ENCODE peak calls at places on chromosomes 16 and 17, in ten cellular contexts. One of them, this sample, is unnamed.

GRCh38 chr16:23505942-23506605 is 4.2 kb downstream of the GGA2 start:
- DNase-seq in CD8-positive, alpha-beta memory T cell: no peak
- DNase-seq in PC-9: no peak
- DNase-seq in lower lobe of right lung: no peak
- DNase-seq in fibroblast of lung: no peak
- DNase-seq in psoas muscle: no peak
- DNase-seq in MM.1S: no peak
- DNase-seq in PC-3: no peak
- DNase-seq in foreskin keratinocyte: no peak
- DNase-seq in IMR-90: no peak
- DNase-seq in this sample: peak; percentile 53

GRCh38 chr17:37507108-37507507 is 17.4 kb downstream of the DUSP14 start:
- DNase-seq in CD8-positive, alpha-beta memory T cell: no peak
- DNase-seq in PC-9: no peak
- DNase-seq in lower lobe of right lung: no peak
- DNase-seq in fibroblast of lung: no peak
- DNase-seq in psoas muscle: no peak
- DNase-seq in MM.1S: no peak
- DNase-seq in PC-3: no peak
- DNase-seq in foreskin keratinocyte: no peak
- DNase-seq in IMR-90: no peak
- DNase-seq in this sample: no peak

GRCh38 chr16:87172632-87173031 is 144.6 kb downstream of the C16orf95 start:
- DNase-seq in CD8-positive, alpha-beta memory T cell: no peak
- DNase-seq in PC-9: no peak
- DNase-seq in lower lobe of right lung: no peak
- DNase-seq in fibroblast of lung: no peak
- DNase-seq in psoas muscle: no peak
- DNase-seq in MM.1S: no peak
- DNase-seq in PC-3: no peak
- DNase-seq in foreskin keratinocyte: no peak
- DNase-seq in IMR-90: no peak
- DNase-seq in this sample: no peak

GRCh38 chr16:75265911-75266701 is 14.7 kb upstream of the BCAR1 start:
- DNase-seq in CD8-positive, alpha-beta memory T cell: no peak
- DNase-seq in PC-9: peak; percentile 91
- DNase-seq in lower lobe of right lung: peak; percentile 83
- DNase-seq in fibroblast of lung: no peak
- DNase-seq in psoas muscle: peak; percentile 90
- DNase-seq in MM.1S: no peak
- DNase-seq in PC-3: peak; percentile 71
- DNase-seq in foreskin keratinocyte: no peak
- DNase-seq in IMR-90: peak; percentile 47
- DNase-seq in this sample: peak; percentile 53

GRCh38 chr16:22117666-22118065 is 25.3 kb downstream of the VWA3A start:
- DNase-seq in CD8-positive, alpha-beta memory T cell: no peak
- DNase-seq in PC-9: no peak
- DNase-seq in lower lobe of right lung: no peak
- DNase-seq in fibroblast of lung: peak; percentile 5
- DNase-seq in psoas muscle: no peak
- DNase-seq in MM.1S: no peak
- DNase-seq in PC-3: peak; percentile 13
- DNase-seq in foreskin keratinocyte: peak; percentile 97
- DNase-seq in IMR-90: no peak
- DNase-seq in this sample: no peak

GRCh38 chr17:41645371-41646063 is 21.1 kb upstream of the KRT17 start:
- DNase-seq in CD8-positive, alpha-beta memory T cell: no peak
- DNase-seq in PC-9: peak; percentile 53
- DNase-seq in lower lobe of right lung: no peak
- DNase-seq in fibroblast of lung: peak; percentile 69
- DNase-seq in psoas muscle: no peak
- DNase-seq in MM.1S: no peak
- DNase-seq in PC-3: no peak
- DNase-seq in foreskin keratinocyte: no peak
- DNase-seq in IMR-90: peak; percentile 78
- DNase-seq in this sample: no peak

GRCh38 chr16:85061566-85061965 is 34.0 kb downstream of the KIAA0513 start:
- DNase-seq in CD8-positive, alpha-beta memory T cell: no peak
- DNase-seq in PC-9: no peak
- DNase-seq in lower lobe of right lung: peak; percentile 85
- DNase-seq in fibroblast of lung: no peak
- DNase-seq in psoas muscle: no peak
- DNase-seq in MM.1S: no peak
- DNase-seq in PC-3: no peak
- DNase-seq in foreskin keratinocyte: no peak
- DNase-seq in IMR-90: no peak
- DNase-seq in this sample: no peak

GRCh38 chr16:85978976-85979375 is 80.0 kb downstream of the IRF8 start:
- DNase-seq in CD8-positive, alpha-beta memory T cell: no peak
- DNase-seq in PC-9: no peak
- DNase-seq in lower lobe of right lung: no peak
- DNase-seq in fibroblast of lung: no peak
- DNase-seq in psoas muscle: no peak
- DNase-seq in MM.1S: no peak
- DNase-seq in PC-3: no peak
- DNase-seq in foreskin keratinocyte: no peak
- DNase-seq in IMR-90: no peak
- DNase-seq in this sample: no peak

GRCh38 chr17:26818736-26819135 is 475.2 kb upstream of the WSB1 start:
- DNase-seq in CD8-positive, alpha-beta memory T cell: no peak
- DNase-seq in PC-9: no peak
- DNase-seq in lower lobe of right lung: no peak
- DNase-seq in fibroblast of lung: peak; percentile 9
- DNase-seq in psoas muscle: no peak
- DNase-seq in MM.1S: no peak
- DNase-seq in PC-3: no peak
- DNase-seq in foreskin keratinocyte: peak; percentile 17
- DNase-seq in IMR-90: peak; percentile 47
- DNase-seq in this sample: no peak

GRCh38 chr17:82367724-82368524 is 3.6 kb upstream of the UTS2R start:
- DNase-seq in CD8-positive, alpha-beta memory T cell: no peak
- DNase-seq in PC-9: no peak
- DNase-seq in lower lobe of right lung: no peak
- DNase-seq in fibroblast of lung: no peak
- DNase-seq in psoas muscle: no peak
- DNase-seq in MM.1S: no peak
- DNase-seq in PC-3: peak; percentile 29
- DNase-seq in foreskin keratinocyte: no peak
- DNase-seq in IMR-90: peak; percentile 11
- DNase-seq in this sample: peak; percentile 96

GRCh38 chr17:67575325-67575724 is 142.4 kb upstream of the NOL11 start:
- DNase-seq in CD8-positive, alpha-beta memory T cell: no peak
- DNase-seq in PC-9: no peak
- DNase-seq in lower lobe of right lung: no peak
- DNase-seq in fibroblast of lung: no peak
- DNase-seq in psoas muscle: no peak
- DNase-seq in MM.1S: no peak
- DNase-seq in PC-3: no peak
- DNase-seq in foreskin keratinocyte: no peak
- DNase-seq in IMR-90: no peak
- DNase-seq in this sample: no peak

GRCh38 chr17:32285770-32286517 is 20.3 kb downstream of the RHBDL3 start:
- DNase-seq in CD8-positive, alpha-beta memory T cell: no peak
- DNase-seq in PC-9: no peak
- DNase-seq in lower lobe of right lung: no peak
- DNase-seq in fibroblast of lung: no peak
- DNase-seq in psoas muscle: no peak
- DNase-seq in MM.1S: no peak
- DNase-seq in PC-3: no peak
- DNase-seq in foreskin keratinocyte: no peak
- DNase-seq in IMR-90: no peak
- DNase-seq in this sample: no peak

GRCh38 chr17:59401725-59402124 is 70.3 kb downstream of the YPEL2 start:
- DNase-seq in CD8-positive, alpha-beta memory T cell: no peak
- DNase-seq in PC-9: no peak
- DNase-seq in lower lobe of right lung: no peak
- DNase-seq in fibroblast of lung: no peak
- DNase-seq in psoas muscle: no peak
- DNase-seq in MM.1S: no peak
- DNase-seq in PC-3: no peak
- DNase-seq in foreskin keratinocyte: no peak
- DNase-seq in IMR-90: no peak
- DNase-seq in this sample: no peak

GRCh38 chr16:11053916-11054460 is 109.6 kb downstream of the CLEC16A start:
- DNase-seq in CD8-positive, alpha-beta memory T cell: no peak
- DNase-seq in PC-9: no peak
- DNase-seq in lower lobe of right lung: no peak
- DNase-seq in fibroblast of lung: no peak
- DNase-seq in psoas muscle: no peak
- DNase-seq in MM.1S: no peak
- DNase-seq in PC-3: no peak
- DNase-seq in foreskin keratinocyte: no peak
- DNase-seq in IMR-90: no peak
- DNase-seq in this sample: no peak

GRCh38 chr16:11051430-11052079 is 107.2 kb downstream of the CLEC16A start:
- DNase-seq in CD8-positive, alpha-beta memory T cell: no peak
- DNase-seq in PC-9: no peak
- DNase-seq in lower lobe of right lung: no peak
- DNase-seq in fibroblast of lung: no peak
- DNase-seq in psoas muscle: no peak
- DNase-seq in MM.1S: no peak
- DNase-seq in PC-3: no peak
- DNase-seq in foreskin keratinocyte: no peak
- DNase-seq in IMR-90: no peak
- DNase-seq in this sample: no peak

GRCh38 chr16:11050954-11051353 is 106.6 kb downstream of the CLEC16A start:
- DNase-seq in CD8-positive, alpha-beta memory T cell: no peak
- DNase-seq in PC-9: no peak
- DNase-seq in lower lobe of right lung: no peak
- DNase-seq in fibroblast of lung: no peak
- DNase-seq in psoas muscle: no peak
- DNase-seq in MM.1S: no peak
- DNase-seq in PC-3: no peak
- DNase-seq in foreskin keratinocyte: no peak
- DNase-seq in IMR-90: no peak
- DNase-seq in this sample: no peak

GRCh38 chr16:11050536-11050935 is 106.2 kb downstream of the CLEC16A start:
- DNase-seq in CD8-positive, alpha-beta memory T cell: no peak
- DNase-seq in PC-9: no peak
- DNase-seq in lower lobe of right lung: no peak
- DNase-seq in fibroblast of lung: no peak
- DNase-seq in psoas muscle: no peak
- DNase-seq in MM.1S: no peak
- DNase-seq in PC-3: no peak
- DNase-seq in foreskin keratinocyte: no peak
- DNase-seq in IMR-90: no peak
- DNase-seq in this sample: no peak

GRCh38 chr16:11052080-11052808 is 107.9 kb downstream of the CLEC16A start:
- DNase-seq in CD8-positive, alpha-beta memory T cell: peak; percentile 36
- DNase-seq in PC-9: no peak
- DNase-seq in lower lobe of right lung: peak; percentile 65
- DNase-seq in fibroblast of lung: no peak
- DNase-seq in psoas muscle: no peak
- DNase-seq in MM.1S: no peak
- DNase-seq in PC-3: no peak
- DNase-seq in foreskin keratinocyte: no peak
- DNase-seq in IMR-90: no peak
- DNase-seq in this sample: no peak
- H3K4me1 ChIP-seq in CD8-positive, alpha-beta memory T cell: peaks cover 32% of the 10 kb centered on the region
- H3K4me1 ChIP-seq in PC-9: peaks cover 13% of the 10 kb centered on the region
- H3K4me1 ChIP-seq in lower lobe of right lung: peaks cover 29% of the 10 kb centered on the region
- H3K4me1 ChIP-seq in fibroblast of lung: peaks cover 11% of the 10 kb centered on the region
- H3K4me1 ChIP-seq in psoas muscle: no peaks in the 10 kb centered on the region
- H3K4me1 ChIP-seq in MM.1S: no peaks in the 10 kb centered on the region
- H3K4me1 ChIP-seq in PC-3: peaks cover 8% of the 10 kb centered on the region
- H3K4me1 ChIP-seq in foreskin keratinocyte: peaks cover 7% of the 10 kb centered on the region
- H3K4me1 ChIP-seq in IMR-90: peaks cover 17% of the 10 kb centered on the region
- H3K4me1 ChIP-seq in this sample: no peaks in the 10 kb centered on the region

GRCh38 chr16:4323845-4324478 is 8.1 kb downstream of the GLIS2 start:
- DNase-seq in CD8-positive, alpha-beta memory T cell: no peak
- DNase-seq in PC-9: no peak
- DNase-seq in lower lobe of right lung: peak; percentile 71
- DNase-seq in fibroblast of lung: peak; percentile 42
- DNase-seq in psoas muscle: peak; percentile 80
- DNase-seq in MM.1S: no peak
- DNase-seq in PC-3: no peak
- DNase-seq in foreskin keratinocyte: no peak
- DNase-seq in IMR-90: peak; percentile 42
- DNase-seq in this sample: no peak
- H3K4me1 ChIP-seq in CD8-positive, alpha-beta memory T cell: peaks cover 14% of the 10 kb centered on the region
- H3K4me1 ChIP-seq in PC-9: no peaks in the 10 kb centered on the region
- H3K4me1 ChIP-seq in lower lobe of right lung: peaks cover 94% of the 10 kb centered on the region
- H3K4me1 ChIP-seq in fibroblast of lung: peaks cover 41% of the 10 kb centered on the region
- H3K4me1 ChIP-seq in psoas muscle: peaks cover 15% of the 10 kb centered on the region
- H3K4me1 ChIP-seq in MM.1S: peaks cover 8% of the 10 kb centered on the region
- H3K4me1 ChIP-seq in PC-3: no peaks in the 10 kb centered on the region
- H3K4me1 ChIP-seq in foreskin keratinocyte: peaks cover 17% of the 10 kb centered on the region
- H3K4me1 ChIP-seq in IMR-90: peaks cover 26% of the 10 kb centered on the region
- H3K4me1 ChIP-seq in this sample: peaks cover 15% of the 10 kb centered on the region

GRCh38 chr16:88915639-88916327 is 49.3 kb upstream of the PABPN1L start:
- DNase-seq in CD8-positive, alpha-beta memory T cell: no peak
- DNase-seq in PC-9: no peak
- DNase-seq in lower lobe of right lung: no peak
- DNase-seq in fibroblast of lung: no peak
- DNase-seq in psoas muscle: no peak
- DNase-seq in MM.1S: no peak
- DNase-seq in PC-3: no peak
- DNase-seq in foreskin keratinocyte: no peak
- DNase-seq in IMR-90: no peak
- DNase-seq in this sample: no peak
- H3K4me1 ChIP-seq in CD8-positive, alpha-beta memory T cell: no peaks in the 10 kb centered on the region
- H3K4me1 ChIP-seq in PC-9: peaks cover 4% of the 10 kb centered on the region
- H3K4me1 ChIP-seq in lower lobe of right lung: peaks cover 10% of the 10 kb centered on the region
- H3K4me1 ChIP-seq in fibroblast of lung: peaks cover 3% of the 10 kb centered on the region
- H3K4me1 ChIP-seq in psoas muscle: no peaks in the 10 kb centered on the region
- H3K4me1 ChIP-seq in MM.1S: no peaks in the 10 kb centered on the region
- H3K4me1 ChIP-seq in PC-3: peaks cover 2% of the 10 kb centered on the region
- H3K4me1 ChIP-seq in foreskin keratinocyte: peaks cover 8% of the 10 kb centered on the region
- H3K4me1 ChIP-seq in IMR-90: peaks cover 2% of the 10 kb centered on the region
- H3K4me1 ChIP-seq in this sample: peaks cover 8% of the 10 kb centered on the region

GRCh38 chr17:28327709-28328108 is 7.6 kb downstream of the IFT20 start:
- DNase-seq in CD8-positive, alpha-beta memory T cell: no peak
- DNase-seq in PC-9: no peak
- DNase-seq in lower lobe of right lung: no peak
- DNase-seq in fibroblast of lung: no peak
- DNase-seq in psoas muscle: no peak
- DNase-seq in MM.1S: no peak
- DNase-seq in PC-3: peak; percentile 36
- DNase-seq in foreskin keratinocyte: no peak
- DNase-seq in IMR-90: peak; percentile 37
- DNase-seq in this sample: no peak
- H3K4me1 ChIP-seq in CD8-positive, alpha-beta memory T cell: no peaks in the 10 kb centered on the region
- H3K4me1 ChIP-seq in PC-9: peaks cover 62% of the 10 kb centered on the region
- H3K4me1 ChIP-seq in lower lobe of right lung: peaks cover 9% of the 10 kb centered on the region
- H3K4me1 ChIP-seq in fibroblast of lung: peaks cover 3% of the 10 kb centered on the region
- H3K4me1 ChIP-seq in psoas muscle: no peaks in the 10 kb centered on the region
- H3K4me1 ChIP-seq in MM.1S: no peaks in the 10 kb centered on the region
- H3K4me1 ChIP-seq in PC-3: peaks cover 47% of the 10 kb centered on the region
- H3K4me1 ChIP-seq in foreskin keratinocyte: peaks cover 4% of the 10 kb centered on the region
- H3K4me1 ChIP-seq in IMR-90: peaks cover 6% of the 10 kb centered on the region
- H3K4me1 ChIP-seq in this sample: peaks cover 10% of the 10 kb centered on the region

DNA sequence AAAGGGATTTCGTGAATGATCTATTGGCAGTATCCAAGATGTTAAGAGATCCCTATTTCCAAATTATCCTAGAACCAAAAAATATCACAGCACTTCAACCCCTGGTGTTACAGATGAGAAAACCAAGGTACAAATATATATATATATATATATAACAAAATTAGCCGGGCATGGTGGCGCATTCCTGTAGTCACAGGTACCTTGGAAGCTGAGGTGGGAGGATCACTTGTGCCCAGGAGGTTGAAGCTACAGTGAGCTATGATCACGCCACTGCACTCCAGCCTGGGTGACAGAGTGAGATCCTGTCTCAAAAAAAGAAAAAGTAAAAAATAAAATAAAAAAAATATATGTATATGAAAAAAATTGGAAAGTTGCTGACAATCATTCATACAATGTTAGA is 637 bp upstream of the CLN3 start:
- DNase-seq in CD8-positive, alpha-beta memory T cell: no peak
- DNase-seq in PC-9: no peak
- DNase-seq in lower lobe of right lung: no peak
- DNase-seq in fibroblast of lung: no peak
- DNase-seq in psoas muscle: no peak
- DNase-seq in MM.1S: no peak
- DNase-seq in PC-3: no peak
- DNase-seq in foreskin keratinocyte: no peak
- DNase-seq in IMR-90: no peak
- DNase-seq in this sample: no peak
- H3K4me1 ChIP-seq in CD8-positive, alpha-beta memory T cell: peaks cover 63% of the 10 kb centered on the region
- H3K4me1 ChIP-seq in PC-9: peaks cover 26% of the 10 kb centered on the region
- H3K4me1 ChIP-seq in lower lobe of right lung: peaks cover 33% of the 10 kb centered on the region
- H3K4me1 ChIP-seq in fibroblast of lung: no peaks in the 10 kb centered on the region
- H3K4me1 ChIP-seq in psoas muscle: no peaks in the 10 kb centered on the region
- H3K4me1 ChIP-seq in MM.1S: peaks cover 14% of the 10 kb centered on the region
- H3K4me1 ChIP-seq in PC-3: no peaks in the 10 kb centered on the region
- H3K4me1 ChIP-seq in foreskin keratinocyte: peaks cover 3% of the 10 kb centered on the region
- H3K4me1 ChIP-seq in IMR-90: no peaks in the 10 kb centered on the region
- H3K4me1 ChIP-seq in this sample: peaks cover 35% of the 10 kb centered on the region

This sample was measured in OCI-LY7.